ENCODE peak calls at places on chromosomes 12 and 14, in ten cellular contexts. N, G, A, B, I, Z, C, H, K and F are unnamed samples.

GRCh38 chr12:111066744-111067437 is 146.5 kb upstream of the MYL2 start:
- DNase-seq in B (no peak), G (no peak), C (no peak), H (no peak), A (no peak), I (peak), N (no peak), Z (peak), K (peak), F (no peak)

GRCh38 chr14:59811850-59812249 is 58.7 kb downstream of the RTN1 start:
- DNase-seq in G (no peak), B (no peak), A (peak), Z (no peak), C (no peak), I (no peak), N (no peak), K (no peak), H (no peak), F (no peak)

GRCh38 chr12:108589028-108589839 is 8.7 kb downstream of the TMEM119 start:
- DNase-seq in I (no peak), C (no peak), G (no peak), A (peak), N (no peak), B (no peak), H (no peak), K (peak), Z (no peak), F (peak)

GRCh38 chr12:23028158-23028802 is 403.3 kb downstream of the ETNK1 start:
- DNase-seq in A (peak), B (no peak), H (no peak), I (no peak), N (no peak), Z (no peak), G (no peak), K (no peak), C (no peak), F (no peak)

GRCh38 chr14:24343795-24344660 is 4.2 kb upstream of the RIPK3 start:
- DNase-seq in K (no peak), B (no peak), A (no peak), Z (no peak), H (no peak), C (no peak), G (no peak), I (no peak), N (no peak), F (no peak)

GRCh38 chr14:51677738-51678137 is 26.0 kb downstream of the FRMD6 start:
- DNase-seq in K (no peak), N (no peak), Z (no peak), A (no peak), C (no peak), G (no peak), B (no peak), H (no peak), I (no peak), F (no peak)

GRCh38 chr14:69876848-69877306 is 2.3 kb upstream of the SMOC1 start:
- DNase-seq in Z (no peak), N (no peak), B (no peak), H (no peak), C (peak), K (no peak), I (no peak), G (no peak), A (no peak), F (no peak)

GRCh38 chr12:116414891-116415290 is 137.4 kb upstream of the MED13L start:
- DNase-seq in N (no peak), G (no peak), Z (no peak), C (no peak), H (no peak), A (no peak), B (no peak), I (no peak), K (no peak), F (no peak)

GRCh38 chr12:51377099-51377984 is 13.9 kb downstream of the GALNT6 start:
- DNase-seq in G (no peak), H (no peak), A (no peak), N (no peak), K (no peak), C (no peak), B (no peak), I (no peak), Z (no peak), F (peak)
- TF ChIP-seq CTCF in G (no peak), H (no peak), A (peak), N (no peak), K (peak), C (no peak), B (no peak), I (no peak), Z (no peak), F (no peak)

GRCh38 chr14:73637830-73638229 is 7.0 kb upstream of the DNAL1 start:
- DNase-seq in N (no peak), G (no peak), C (no peak), K (no peak), B (no peak), H (no peak), A (no peak), I (no peak), Z (no peak), F (no peak)

GRCh38 chr14:73630009-73630780 is 14.6 kb upstream of the DNAL1 start:
- DNase-seq in K (no peak), I (peak), Z (no peak), H (no peak), G (no peak), C (no peak), B (no peak), N (no peak), A (no peak), F (no peak)

GRCh38 chr14:73633517-73634332 is 11.1 kb upstream of the DNAL1 start:
- DNase-seq in K (peak), B (peak), G (peak), N (peak), H (no peak), Z (peak), I (peak), A (peak), C (peak), F (peak)

GRCh38 chr14:73634333-73634833 is 10.4 kb upstream of the DNAL1 start:
- DNase-seq in A (peak), I (no peak), Z (no peak), H (no peak), G (no peak), K (no peak), N (peak), B (no peak), C (no peak), F (peak)

GRCh38 chr14:73633115-73633514 is 11.7 kb upstream of the DNAL1 start:
- DNase-seq in Z (no peak), C (no peak), G (no peak), A (no peak), K (no peak), B (no peak), N (no peak), I (no peak), H (no peak), F (no peak)
- H3K4me3 ChIP-seq in Z (peak), C (peak), G (peak), A (no peak), K (no peak), B (no peak), N (peak), I (no peak), H (no peak), F (no peak)

DNA sequence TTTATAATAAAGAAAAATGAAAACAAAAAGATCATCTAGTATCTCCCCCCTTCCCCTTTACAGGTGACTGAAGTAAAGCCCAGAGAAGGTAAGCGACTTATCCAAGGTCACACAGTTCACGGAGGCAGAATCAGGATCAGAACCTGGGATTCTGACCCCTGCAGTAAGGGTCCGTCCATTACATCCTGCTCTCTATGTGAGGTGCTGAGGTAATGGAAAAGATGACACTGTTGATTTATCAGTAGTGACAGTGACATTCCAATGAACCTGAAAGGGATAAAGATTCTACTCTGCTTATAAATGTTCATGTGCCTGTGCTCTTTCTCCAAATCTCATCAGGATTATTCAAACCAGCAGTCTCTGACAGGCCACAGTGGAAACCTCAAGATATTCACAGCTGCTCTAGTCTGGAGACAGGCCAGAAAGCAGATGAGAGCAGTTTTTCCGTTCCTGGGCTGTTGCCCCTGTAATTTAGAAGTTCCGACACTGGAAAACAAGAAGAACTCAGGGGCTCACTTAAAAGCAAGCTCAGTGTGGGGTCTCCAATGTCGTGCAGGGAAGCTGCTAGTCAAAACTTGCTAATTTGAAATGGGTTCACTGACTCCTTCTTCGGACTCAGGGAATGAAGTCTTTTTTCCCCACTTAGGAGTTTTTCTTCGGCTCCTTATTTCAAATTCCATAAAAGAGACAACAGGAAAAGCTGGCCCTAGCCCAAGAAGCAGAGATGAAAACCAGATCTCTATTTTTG is 131.7 kb upstream of the EEA1 start:
- DNase-seq in C (no peak), G (no peak), N (no peak), A (peak), K (no peak), H (no peak), I (peak), B (no peak), Z (no peak), F (peak)
- TF ChIP-seq CTCF in C (no peak), G (no peak), N (peak), A (peak), K (no peak), H (no peak), I (peak), B (peak), Z (no peak), F (peak)

GRCh38 chr12:70252832-70253231 is 9.6 kb downstream of the CNOT2 start:
- DNase-seq in G (no peak), Z (no peak), H (no peak), A (peak), C (no peak), I (no peak), B (no peak), K (no peak), N (no peak), F (no peak)

GRCh38 chr12:70251226-70251625 is 8.0 kb downstream of the CNOT2 start:
- DNase-seq in Z (no peak), C (no peak), G (no peak), N (no peak), B (no peak), K (no peak), A (no peak), H (no peak), I (peak), F (no peak)

GRCh38 chr12:70254225-70254624 is 11.0 kb downstream of the CNOT2 start:
- DNase-seq in N (no peak), C (no peak), H (no peak), A (no peak), Z (no peak), G (no peak), B (no peak), I (no peak), K (no peak), F (no peak)

GRCh38 chr12:70255311-70255710 is 12.1 kb downstream of the CNOT2 start:
- DNase-seq in Z (no peak), I (no peak), C (no peak), A (peak), H (no peak), G (no peak), K (no peak), B (no peak), N (no peak), F (peak)

DNA sequence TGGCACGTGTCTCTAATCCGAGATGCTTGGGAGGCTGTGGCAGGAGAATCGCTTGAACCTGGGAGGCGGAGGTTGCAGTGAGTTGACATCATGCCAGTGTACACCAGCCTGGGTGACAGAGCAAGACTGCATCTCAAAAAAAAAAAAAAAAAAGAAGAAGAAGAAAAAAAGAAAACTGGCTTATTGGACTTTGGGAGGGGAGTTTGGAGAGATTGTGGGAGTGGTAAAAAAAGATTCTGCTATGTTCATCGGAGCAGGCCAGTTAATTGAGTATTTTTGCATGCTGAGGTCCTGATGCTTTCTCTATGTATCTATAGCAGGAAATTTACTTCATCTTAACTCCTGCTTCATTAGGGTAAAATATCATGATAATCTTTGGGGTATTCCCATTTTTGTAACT is 11.6 kb downstream of the CNOT2 start:
- DNase-seq in N (no peak), K (no peak), A (no peak), B (no peak), Z (no peak), C (no peak), H (no peak), I (no peak), G (no peak), F (no peak)
- H3K4me3 ChIP-seq in N (no peak), K (no peak), A (no peak), B (no peak), Z (no peak), C (no peak), H (no peak), I (no peak), G (peak), F (no peak)